ENCODE peak calls at places on chromosome 18, in eight cellular contexts. A is GM06990, Y is GM12864, W is D721Med, T is A673, E is kidney epithelial cell, N is chondrocyte, H is HL-60. I is an unnamed sample.

GRCh38 chr18:69874058-69874457 is 73.6 kb downstream of the CD226 start:
- DNase-seq in W (no peak), H (no peak), A (no peak), Y (no peak), T (no peak), E (no peak), N (no peak), I (no peak)

GRCh38 chr18:77173274-77174030 is 40.9 kb upstream of the MBP start:
- DNase-seq in Y (no peak), N (no peak), A (no peak), W (peak), E (no peak), T (no peak), H (no peak), I (no peak)

GRCh38 chr18:62030091-62030985 is 137.5 kb upstream of the RNF152 start:
- DNase-seq in T (peak), N (no peak), A (no peak), E (no peak), H (no peak), W (no peak), Y (no peak), I (no peak)

GRCh38 chr18:34543356-34543755 is 166.7 kb upstream of the DTNA start:
- DNase-seq in Y (no peak), N (no peak), W (no peak), E (no peak), T (no peak), A (no peak), H (no peak), I (no peak)

GRCh38 chr18:47545613-47546012 is 294.2 kb upstream of the SKOR2 start:
- DNase-seq in Y (no peak), A (no peak), E (no peak), N (no peak), H (no peak), W (no peak), T (no peak), I (no peak)

GRCh38 chr18:506801-507200 is 6.3 kb upstream of the COLEC12 start:
- DNase-seq in H (no peak), A (no peak), T (no peak), E (no peak), W (no peak), Y (no peak), N (no peak), I (no peak)

GRCh38 chr18:73891572-73892421 is 255.8 kb downstream of the FBXO15 start:
- DNase-seq in T (peak), W (no peak), E (no peak), A (no peak), H (no peak), N (no peak), Y (no peak), I (no peak)

GRCh38 chr18:34320267-34320666 is 95.6 kb upstream of the NOL4 start:
- DNase-seq in N (no peak), W (no peak), A (no peak), H (no peak), E (no peak), T (no peak), Y (no peak), I (no peak)

GRCh38 chr18:57273194-57273593 is 79.2 kb upstream of the ST8SIA3 start:
- DNase-seq in T (no peak), N (no peak), E (no peak), W (no peak), H (no peak), Y (no peak), A (no peak), I (no peak)

GRCh38 chr18:51724790-51725721 is 527.6 kb upstream of the MEX3C start:
- DNase-seq in N (no peak), Y (no peak), T (peak), A (peak), H (no peak), W (no peak), E (no peak), I (no peak)

GRCh38 chr18:79944746-79945117 is 6.7 kb downstream of the SLC66A2 start:
- DNase-seq in W (no peak), E (no peak), Y (no peak), T (no peak), N (peak), H (no peak), A (no peak), I (no peak)

GRCh38 chr18:23281626-23282436 is 146.5 kb downstream of the CABLES1 start:
- DNase-seq in Y (no peak), N (no peak), E (no peak), H (no peak), T (peak), A (no peak), W (no peak), I (no peak)

GRCh38 chr18:7370375-7370774 is 139.5 kb downstream of the LRRC30 start:
- DNase-seq in A (no peak), Y (no peak), N (no peak), W (no peak), T (no peak), H (no peak), E (no peak), I (no peak)

GRCh38 chr18:15198116-15198389 is 450.1 kb downstream of the ANKRD30B start:
- DNase-seq in Y (no peak), E (no peak), W (no peak), A (no peak), H (no peak), N (no peak), T (no peak), I (no peak)

GRCh38 chr18:8988262-8988871 is 114.1 kb upstream of the NDUFV2 start:
- DNase-seq in T (peak), W (peak), H (no peak), E (no peak), Y (no peak), N (no peak), A (peak), I (peak)

GRCh38 chr18:22827216-22827615 is 105.9 kb upstream of the RBBP8 start:
- DNase-seq in A (no peak), W (no peak), H (peak), E (no peak), N (no peak), T (no peak), Y (no peak), I (no peak)

GRCh38 chr18:47168913-47169312 is 7.3 kb downstream of the IER3IP1 start:
- DNase-seq in W (no peak), E (no peak), Y (no peak), A (no peak), H (no peak), N (no peak), T (no peak), I (no peak)

GRCh38 chr18:74480149-74480651 is 16.0 kb upstream of the CNDP2 start:
- DNase-seq in E (no peak), A (no peak), T (no peak), N (no peak), H (no peak), Y (no peak), W (no peak), I (no peak)

GRCh38 chr18:7677001-7677400 is 109.9 kb downstream of the PTPRM start:
- DNase-seq in H (no peak), W (no peak), A (no peak), T (no peak), N (no peak), Y (no peak), E (no peak), I (no peak)

GRCh38 chr18:70376914-70377258 is 88.0 kb downstream of the SOCS6 start:
- DNase-seq in E (no peak), N (no peak), W (no peak), A (no peak), H (no peak), Y (no peak), T (no peak), I (no peak)

GRCh38 chr18:46152808-46153617 is 48.8 kb downstream of the HAUS1 start:
- DNase-seq in H (no peak), N (no peak), W (no peak), T (no peak), Y (no peak), A (no peak), E (no peak), I (no peak)

GRCh38 chr18:22330508-22330907 is 87.2 kb downstream of the CTAGE1 start:
- DNase-seq in A (no peak), H (no peak), T (no peak), N (no peak), W (no peak), Y (no peak), E (no peak), I (no peak)

GRCh38 chr18:50817898-50818250 is 1.9 kb downstream of the MRO start:
- DNase-seq in N (no peak), W (no peak), E (no peak), Y (no peak), A (no peak), T (no peak), H (no peak), I (no peak)

GRCh38 chr18:31684279-31685096 is at the start of gene B4GALT6:
- DNase-seq in T (no peak), N (no peak), Y (no peak), A (peak), W (peak), H (no peak), E (no peak), I (peak)

GRCh38 chr18:961644-962355 is 57.1 kb downstream of the ADCYAP1 start:
- DNase-seq in W (no peak), N (no peak), T (peak), E (no peak), Y (no peak), H (peak), A (peak), I (peak)

GRCh38 chr18:1047406-1047805 is 142.7 kb downstream of the ADCYAP1 start:
- DNase-seq in A (no peak), T (no peak), N (no peak), W (no peak), Y (no peak), E (peak), H (no peak), I (no peak)

GRCh38 chr18:11512096-11513030 is 97.0 kb upstream of the SLC35G4 start:
- DNase-seq in W (no peak), E (no peak), N (no peak), H (no peak), T (no peak), Y (no peak), A (no peak), I (no peak)

GRCh38 chr18:21179590-21180220 is 62.3 kb upstream of the GREB1L start:
- DNase-seq in A (peak), W (peak), N (no peak), T (peak), Y (peak), H (peak), E (no peak), I (peak)

GRCh38 chr18:55869965-55870585 is 282.1 kb upstream of the TCF4 start:
- DNase-seq in W (no peak), H (no peak), Y (no peak), E (no peak), A (no peak), N (no peak), T (no peak), I (no peak)

GRCh38 chr18:8948471-8949149 is 153.9 kb upstream of the NDUFV2 start:
- DNase-seq in H (no peak), W (no peak), N (no peak), A (no peak), Y (no peak), T (peak), E (peak), I (no peak)

GRCh38 chr18:12246849-12247808 is 7.0 kb upstream of the CIDEA start:
- DNase-seq in T (peak), Y (no peak), A (no peak), E (no peak), W (no peak), H (no peak), N (no peak), I (no peak)

DNA sequence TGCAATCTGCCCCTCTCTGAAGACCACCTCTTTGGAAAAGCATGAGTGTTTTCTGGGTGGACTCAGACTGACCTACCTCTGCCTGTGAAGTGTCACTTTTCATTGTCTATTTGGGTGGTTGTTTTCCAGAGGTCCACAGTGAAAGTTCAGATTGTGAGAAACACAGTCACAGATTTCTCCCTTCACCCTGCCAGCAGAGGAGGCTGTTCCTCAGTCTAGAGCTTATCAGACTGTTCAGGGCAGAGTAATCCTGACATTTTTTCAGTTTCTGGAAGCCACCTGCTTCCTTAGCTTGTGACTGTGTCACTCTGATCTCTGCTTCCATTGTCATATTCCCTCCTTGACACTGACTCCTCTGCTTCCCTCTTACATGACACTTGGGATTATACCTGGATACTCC is 55.4 kb upstream of the RMP24 start:
- DNase-seq in N (no peak), T (no peak), A (no peak), Y (no peak), W (no peak), E (no peak), H (no peak), I (no peak)
- TF ChIP-seq CTCF in N (no peak), T (peak), A (peak), Y (peak), W (no peak), E (peak), H (peak), I (no peak)

GRCh38 chr18:63336366-63337099 is 17.0 kb upstream of the BCL2 start:
- DNase-seq in A (no peak), N (no peak), E (peak), Y (no peak), H (no peak), T (peak), W (no peak), I (no peak)

GRCh38 chr18:63342206-63342605 is 22.6 kb upstream of the BCL2 start:
- DNase-seq in W (no peak), N (no peak), H (no peak), Y (no peak), A (no peak), E (no peak), T (peak), I (peak)

GRCh38 chr18:63344918-63345317 is 22.1 kb downstream of the KDSR start:
- DNase-seq in T (no peak), H (no peak), Y (no peak), N (no peak), E (no peak), W (no peak), A (no peak), I (no peak)

GRCh38 chr18:63344263-63344662 is 22.7 kb downstream of the KDSR start:
- DNase-seq in E (no peak), W (no peak), T (no peak), A (no peak), Y (no peak), H (no peak), N (no peak), I (no peak)

DNA sequence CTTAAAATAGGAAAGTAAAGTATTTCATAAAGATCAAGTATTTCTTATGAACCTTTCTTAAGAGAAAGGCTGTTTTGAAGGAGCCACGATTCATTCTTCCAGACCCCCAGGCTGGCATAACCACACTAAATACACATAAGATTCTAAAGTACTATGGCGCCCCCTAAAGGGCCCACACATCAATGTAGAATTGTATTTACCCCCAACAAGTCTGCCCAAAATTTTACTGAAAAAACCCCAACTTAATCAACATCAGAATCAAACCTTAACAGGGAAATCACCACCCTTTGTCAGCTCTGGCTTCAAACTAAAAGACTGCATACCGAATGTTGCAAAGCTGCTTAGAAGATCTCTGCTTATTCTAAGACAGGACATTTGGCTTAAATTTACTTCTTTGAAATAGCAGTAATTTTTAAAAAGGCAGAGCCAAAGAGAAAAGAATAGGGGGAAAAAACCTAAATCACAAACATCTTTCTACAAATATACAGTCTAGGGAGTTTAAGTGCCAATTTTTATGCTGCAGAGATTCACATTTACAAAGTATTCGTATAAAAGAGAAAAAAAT is 20.4 kb upstream of the BCL2 start:
- DNase-seq in Y (no peak), E (no peak), W (no peak), N (no peak), T (peak), A (no peak), H (no peak), I (no peak)
- TF ChIP-seq CTCF in Y (peak), E (peak), W (peak), N (peak), T (peak), A (peak), H (peak), I (peak)

GRCh38 chr18:26104037-26104436 is 13.6 kb upstream of the SS18 start:
- DNase-seq in H (no peak), N (no peak), W (no peak), T (no peak), Y (no peak), E (no peak), A (no peak), I (no peak)

DNA sequence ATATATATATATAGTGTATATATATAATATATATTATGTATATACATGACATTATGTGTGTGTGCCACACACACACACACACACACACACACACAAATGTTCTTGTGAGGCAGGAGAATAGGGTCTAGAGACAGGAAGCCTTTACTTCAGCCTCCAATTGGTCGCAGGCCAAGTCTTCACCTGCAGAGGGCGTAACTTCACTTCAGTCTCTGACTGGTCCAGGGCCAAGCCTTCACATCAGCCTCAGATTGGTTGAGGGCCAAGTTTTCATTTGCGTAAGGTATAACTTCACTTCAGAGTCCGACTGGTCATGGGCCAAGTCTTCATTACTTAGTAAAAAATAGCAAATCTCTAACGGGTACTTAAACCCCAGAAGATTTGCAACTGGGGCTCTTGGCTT is 13.2 kb upstream of the SS18 start:
- DNase-seq in T (peak), H (no peak), E (no peak), Y (no peak), A (no peak), N (no peak), W (no peak), I (no peak)
- TF ChIP-seq CTCF in T (peak), H (no peak), E (peak), Y (peak), A (peak), N (peak), W (peak), I (no peak)

GRCh38 chr18:68843467-68844089 is 45.7 kb downstream of the CCDC102B start:
- DNase-seq in T (no peak), A (no peak), Y (no peak), W (no peak), E (no peak), H (no peak), N (no peak), I (no peak)
- TF ChIP-seq CTCF in T (peak), A (no peak), Y (no peak), W (peak), E (peak), H (no peak), N (peak), I (no peak)

GRCh38 chr18:64116806-64117205 is 32.1 kb downstream of the LINC00305 start:
- DNase-seq in T (no peak), W (no peak), H (no peak), E (no peak), A (no peak), N (no peak), Y (no peak), I (no peak)

GRCh38 chr18:64115906-64116305 is 33.0 kb downstream of the LINC00305 start:
- DNase-seq in W (no peak), H (no peak), E (no peak), Y (no peak), T (peak), A (no peak), N (no peak), I (no peak)

DNA sequence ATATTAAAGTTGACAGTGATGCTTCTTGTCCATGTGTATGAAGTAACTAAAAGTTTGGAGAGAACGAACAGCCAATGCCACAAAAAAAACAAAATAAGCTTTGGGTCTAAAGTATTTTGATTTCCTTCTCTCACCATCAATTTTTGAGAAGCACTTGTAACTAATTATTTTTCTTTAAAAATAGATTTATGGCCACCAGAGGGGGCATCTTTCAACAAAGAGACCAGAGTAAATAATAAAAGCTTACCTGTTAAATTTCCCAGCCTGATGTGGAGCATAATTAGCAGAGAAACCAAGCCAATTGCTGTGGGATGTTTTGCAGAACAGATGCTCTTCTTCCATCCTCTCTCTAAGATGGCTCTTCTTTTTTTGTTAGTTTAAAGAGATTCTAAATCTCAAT is 29.0 kb downstream of the LINC00305 start:
- DNase-seq in H (no peak), T (peak), Y (no peak), W (no peak), A (no peak), N (no peak), E (no peak), I (no peak)
- TF ChIP-seq CTCF in H (no peak), T (peak), Y (peak), W (peak), A (peak), N (peak), E (peak), I (no peak)

DNA sequence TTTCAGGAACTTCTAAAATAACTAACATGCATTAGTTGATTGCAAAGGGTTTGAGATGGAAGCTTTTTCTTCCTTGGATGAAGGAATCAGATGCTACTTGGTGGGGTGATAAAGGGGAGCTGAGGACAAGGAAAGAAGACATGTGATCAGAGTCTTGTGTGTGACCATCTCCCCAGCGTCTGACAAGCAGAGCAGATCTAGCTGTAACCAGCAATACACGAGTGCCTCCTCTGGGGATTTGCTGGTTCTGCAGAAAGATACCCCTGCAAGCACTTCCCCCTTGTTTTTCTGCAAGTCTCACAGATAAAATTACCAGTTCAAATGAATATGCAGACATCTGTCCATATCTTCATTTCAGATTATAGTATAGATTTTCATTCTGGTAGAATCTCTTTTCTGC is 2.7 kb downstream of the CDH7 start:
- DNase-seq in Y (no peak), N (no peak), A (no peak), H (peak), T (peak), W (peak), E (peak), I (no peak)
- TF ChIP-seq CTCF in Y (peak), N (peak), A (no peak), H (peak), T (peak), W (peak), E (peak), I (peak)

DNA sequence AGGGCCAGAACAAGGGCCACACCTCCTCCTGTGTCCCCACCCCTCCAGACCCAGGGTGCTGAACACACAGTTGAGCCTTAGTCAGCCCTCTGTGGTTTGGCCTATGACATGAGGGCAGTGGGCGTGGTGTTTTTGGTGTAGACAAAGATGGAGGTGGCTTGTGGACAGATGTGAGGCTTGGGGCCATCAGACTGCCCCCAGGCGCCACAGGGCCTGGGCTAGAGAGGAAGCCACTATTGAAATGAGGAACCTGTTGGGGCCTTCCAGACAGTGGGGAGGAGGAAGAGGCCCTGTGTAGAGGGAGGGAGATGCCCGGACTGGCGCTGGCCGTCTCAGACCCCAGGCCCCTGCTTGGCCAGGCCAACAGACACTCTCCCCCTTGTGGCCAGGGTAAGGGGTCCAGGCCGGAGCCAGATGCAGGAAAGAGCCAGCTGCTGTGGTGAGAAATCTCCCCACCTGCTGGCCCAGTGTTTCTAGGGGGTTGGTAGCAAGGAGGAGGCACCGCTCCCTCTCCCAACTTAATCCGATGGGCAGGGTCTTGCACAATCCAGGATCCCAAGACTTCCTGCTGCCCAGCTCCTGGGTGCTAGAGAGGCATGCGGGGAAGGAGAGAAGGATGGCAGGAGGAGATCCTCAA is 53.8 kb downstream of the SMAD7 start:
- DNase-seq in Y (peak), T (no peak), A (peak), N (peak), E (no peak), W (no peak), H (peak), I (peak)
- TF ChIP-seq CTCF in Y (peak), T (no peak), A (no peak), N (peak), E (peak), W (no peak), H (peak), I (peak)